ENCODE peak calls at places on chromosomes 11 and 22, in eight cellular contexts. N is aorta, Q is Peyer's patch, U is GM23338, T is heart left ventricle, B is heart right ventricle, L is mammary epithelial cell, E is Caco-2. J is an unnamed sample. For H3K36me3 and H3K4me1, the result is how much of the 10 kb centered on the place peaks cover.

GRCh38 chr11:44623321-44623715 is 57.9 kb downstream of the CD82 start:
- DNase-seq in Q (peak), L (no peak), N (peak), E (no peak), B (peak), T (peak), U (no peak), J (no peak)

GRCh38 chr11:114179234-114179941 is 116.8 kb upstream of the NNMT start:
- DNase-seq in L (no peak), E (peak), Q (peak), U (no peak), T (peak), B (peak), N (peak), J (peak)

GRCh38 chr22:24059793-24060192 is 48.7 kb downstream of the CABIN1 start:
- DNase-seq in E (no peak), L (no peak), N (no peak), U (no peak), Q (no peak), B (no peak), T (no peak), J (no peak)

GRCh38 chr11:304915-305833 is 2.4 kb upstream of the IFITM2 start:
- DNase-seq in N (no peak), T (peak), B (peak), L (peak), E (peak), U (peak), Q (no peak), J (peak)

GRCh38 chr11:34850339-34850738 is 65.8 kb downstream of the APIP start:
- DNase-seq in T (no peak), U (no peak), N (no peak), B (no peak), L (peak), Q (no peak), E (no peak), J (no peak)

GRCh38 chr11:70319694-70320093 is 49.2 kb downstream of the PPFIA1 start:
- DNase-seq in Q (no peak), B (no peak), T (no peak), L (no peak), N (no peak), U (no peak), E (no peak), J (peak)

GRCh38 chr11:40100204-40100603 is 1359.2 kb downstream of the LRRC4C start:
- DNase-seq in L (no peak), Q (no peak), E (no peak), U (peak), N (no peak), B (no peak), T (no peak), J (no peak)

GRCh38 chr22:47098554-47098953 is 336.1 kb downstream of the TBC1D22A start:
- DNase-seq in B (no peak), N (no peak), L (no peak), Q (no peak), U (no peak), E (no peak), T (no peak), J (no peak)

GRCh38 chr22:50314455-50315288 is 7.2 kb upstream of the PLXNB2 start:
- DNase-seq in U (peak), B (no peak), L (no peak), T (peak), E (no peak), N (no peak), Q (peak), J (peak)

GRCh38 chr11:69380451-69380901 is 86.5 kb downstream of the MYEOV start:
- DNase-seq in U (no peak), L (no peak), Q (no peak), B (no peak), E (no peak), T (peak), N (no peak), J (no peak)

GRCh38 chr22:20551805-20552449 is 44.5 kb downstream of the MED15 start:
- DNase-seq in Q (no peak), T (no peak), U (no peak), E (no peak), L (no peak), N (peak), B (peak), J (no peak)

GRCh38 chr11:19889531-19889930 is 176.9 kb downstream of the NAV2 start:
- DNase-seq in L (no peak), B (no peak), T (no peak), E (no peak), N (no peak), Q (no peak), U (no peak), J (no peak)

GRCh38 chr11:59173080-59173963 is 1.4 kb downstream of the DTX4 start:
- DNase-seq in E (peak), N (peak), L (peak), Q (peak), T (peak), U (peak), B (peak), J (peak)

GRCh38 chr11:76201056-76201455 is 5.2 kb downstream of the WNT11 start:
- DNase-seq in N (no peak), E (no peak), Q (no peak), U (no peak), T (no peak), L (no peak), B (no peak), J (no peak)

GRCh38 chr11:9565822-9566560 is 7.5 kb upstream of the WEE1 start:
- DNase-seq in U (peak), L (peak), B (peak), T (peak), E (peak), N (no peak), Q (no peak), J (no peak)

DNA sequence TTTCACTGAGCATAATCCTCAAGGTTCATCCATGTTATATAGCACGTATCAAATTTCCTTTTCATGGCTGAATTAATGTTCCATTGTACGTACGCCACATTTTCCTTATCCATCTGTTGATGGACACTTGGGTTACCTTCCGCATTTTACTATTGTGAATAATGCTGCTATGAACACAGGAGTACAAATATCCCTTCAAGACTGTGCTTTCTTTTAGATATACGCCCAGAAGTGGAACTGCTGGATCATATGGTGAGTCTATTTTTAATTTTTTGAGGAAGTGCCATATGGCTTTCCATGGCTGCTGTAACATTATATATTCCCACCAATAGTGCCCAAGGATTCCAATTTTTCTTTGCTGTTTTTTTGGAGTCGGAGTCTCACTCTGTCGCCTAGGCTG is 5.9 kb downstream of the MRPL40 start:
- DNase-seq in Q (no peak), N (no peak), E (no peak), L (no peak), U (no peak), B (no peak), T (no peak), J (no peak)
- H3K36me3 ChIP-seq in Q (under half), N (under half), E (under half), L (under half), U (under half), B (under half), T (under half), J (half or more)

DNA sequence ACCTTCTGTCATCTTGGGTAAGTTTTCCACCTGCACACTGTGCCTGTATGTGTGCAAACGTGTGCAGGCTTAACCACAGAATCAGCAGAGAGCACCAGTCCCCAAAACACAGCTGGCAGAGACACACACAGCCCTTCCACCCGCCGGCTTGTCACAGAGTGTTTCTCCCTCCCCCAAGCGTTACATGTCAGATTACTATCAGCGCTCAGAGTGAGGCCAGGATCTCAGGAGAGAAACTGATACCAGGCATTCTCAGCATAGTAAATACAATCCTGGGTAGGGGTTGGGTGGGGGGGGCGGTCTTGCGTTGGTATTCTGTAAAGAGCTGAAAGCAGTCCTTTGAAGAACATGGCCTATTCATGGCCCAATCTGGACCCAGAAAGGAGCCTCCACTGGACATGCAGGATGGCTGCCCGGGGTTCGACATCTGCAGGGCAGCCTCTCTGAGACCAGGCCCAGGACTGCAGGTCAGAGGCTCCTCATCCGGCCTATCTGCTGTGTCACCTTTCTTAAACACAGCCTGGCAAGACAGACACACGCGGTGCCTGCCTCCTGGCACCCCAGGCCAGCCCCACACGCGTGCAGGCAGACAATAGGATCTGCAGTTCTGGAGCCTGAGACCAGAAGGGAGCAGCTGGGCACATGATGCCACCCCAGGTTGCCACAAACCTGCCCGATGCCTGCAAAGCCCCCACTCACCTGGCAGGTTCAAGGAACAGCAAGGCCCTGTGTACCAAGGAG is 1.7 kb downstream of the OSBPL5 start:
- DNase-seq in B (no peak), L (no peak), Q (no peak), T (peak), U (no peak), E (no peak), N (peak), J (peak)
- H3K4me1 ChIP-seq in B (half or more), L (under half), Q (half or more), T (under half), U (under half), E (under half), N (under half), J (half or more)

DNA sequence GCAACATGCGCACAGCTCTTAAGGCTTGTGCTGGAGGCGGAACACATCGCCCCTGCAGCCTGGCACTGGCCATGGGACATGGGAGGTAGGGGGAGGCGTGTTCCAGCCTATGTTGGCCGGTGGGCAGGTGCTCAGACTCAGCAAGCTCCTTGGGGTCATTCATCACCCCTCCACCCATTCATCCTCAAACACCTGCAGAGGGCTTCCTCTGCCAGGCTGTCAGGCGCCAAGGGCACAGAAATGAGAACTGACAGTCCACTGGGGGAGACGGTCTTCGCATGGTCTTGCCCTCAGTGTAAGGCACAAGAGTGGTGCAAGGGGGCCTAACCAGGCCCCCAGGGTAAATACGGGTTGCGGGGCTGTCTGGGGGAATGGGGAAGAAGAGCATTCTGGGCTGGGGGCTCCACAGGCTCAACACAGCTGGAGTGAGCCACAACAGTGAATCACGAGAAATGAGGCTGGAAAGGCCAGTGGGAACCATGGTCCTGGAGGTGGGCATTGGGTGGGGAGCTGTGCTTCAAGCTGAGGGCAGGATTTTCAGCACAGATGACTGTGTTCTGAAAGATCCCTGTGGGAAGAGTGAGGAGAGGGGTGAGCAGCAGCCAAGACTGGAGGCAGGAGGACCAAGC is 55.4 kb downstream of the ARFGAP3 start:
- DNase-seq in N (no peak), T (no peak), U (no peak), Q (no peak), L (no peak), B (no peak), E (no peak), J (no peak)
- H3K36me3 ChIP-seq in N (under half), T (under half), U (under half), Q (half or more), L (under half), B (under half), E (under half), J (half or more)

DNA sequence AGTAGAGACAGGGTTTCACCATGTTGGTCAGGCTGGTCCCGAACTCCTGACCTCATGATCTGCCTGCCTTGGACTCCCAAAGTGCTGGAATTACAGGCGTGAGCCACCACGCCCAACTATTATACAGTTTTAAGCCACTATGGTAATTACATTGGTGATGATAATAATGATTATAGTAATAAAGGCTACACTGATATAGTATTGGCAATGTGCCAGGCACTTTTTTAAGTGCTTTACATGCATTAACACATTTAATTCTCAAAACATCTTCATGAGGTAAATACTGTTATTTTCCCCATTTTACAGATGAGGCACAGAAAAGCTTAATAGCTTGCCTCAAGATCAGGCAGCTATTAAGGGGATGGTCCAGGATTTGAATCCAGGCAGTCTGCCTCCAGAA is 222.5 kb downstream of the SOX6 start:
- DNase-seq in E (no peak), L (no peak), T (no peak), Q (no peak), N (no peak), U (no peak), B (no peak), J (no peak)
- H3K4me1 ChIP-seq in E (under half), L (under half), T (under half), Q (under half), N (under half), U (under half), B (under half), J (under half)

GRCh38 chr22:29665486-29665885 is 54.3 kb upstream of the CABP7 start:
- DNase-seq in B (no peak), T (no peak), L (no peak), Q (no peak), E (no peak), N (no peak), U (no peak), J (no peak)

GRCh38 chr22:29663230-29663826 is 56.5 kb upstream of the CABP7 start:
- DNase-seq in Q (no peak), E (no peak), L (peak), T (no peak), B (no peak), N (no peak), U (no peak), J (no peak)

GRCh38 chr22:29668681-29669080 is 51.1 kb upstream of the CABP7 start:
- DNase-seq in Q (no peak), L (no peak), B (no peak), N (no peak), U (no peak), E (no peak), T (no peak), J (no peak)

GRCh38 chr22:29661355-29661754 is 57.9 kb downstream of the NF2 start:
- DNase-seq in U (no peak), B (no peak), E (no peak), N (no peak), T (no peak), Q (no peak), L (peak), J (no peak)

DNA sequence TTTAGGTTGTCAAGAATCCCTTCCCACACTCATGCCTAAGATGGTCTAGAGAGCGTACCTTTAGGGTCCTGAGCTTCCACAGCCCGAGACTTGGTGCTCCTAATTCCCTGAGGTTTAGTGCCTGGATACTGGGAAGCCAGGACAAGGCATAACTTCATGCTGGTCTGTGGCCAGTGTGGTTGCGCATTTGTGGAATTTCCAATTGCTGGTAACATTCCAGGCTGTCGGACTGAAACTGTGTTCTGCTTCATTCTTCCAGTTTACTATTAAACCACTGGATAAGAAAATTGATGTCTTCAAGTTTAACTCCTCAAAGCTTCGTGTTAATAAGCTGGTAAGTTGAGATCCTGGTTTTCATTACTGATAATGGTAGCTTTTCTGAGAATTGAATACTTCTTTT is 55.1 kb upstream of the CABP7 start:
- DNase-seq in L (peak), U (no peak), N (no peak), E (no peak), T (no peak), B (no peak), Q (no peak), J (no peak)
- H3K36me3 ChIP-seq in L (under half), U (under half), N (under half), E (under half), T (under half), B (under half), Q (half or more), J (half or more)

GRCh38 chr11:67410984-67411784 is 4.3 kb upstream of the CARNS1 start:
- DNase-seq in T (no peak), U (no peak), B (no peak), E (no peak), L (no peak), N (no peak), Q (no peak), J (no peak)
- H3K4me1 ChIP-seq in T (under half), U (under half), B (under half), E (under half), L (under half), N (under half), Q (under half), J (under half)

GRCh38 chr22:42582987-42583386 is 29.2 kb downstream of the SERHL2 start:
- DNase-seq in N (no peak), B (no peak), U (no peak), Q (no peak), E (no peak), T (no peak), L (no peak), J (no peak)
- H3K36me3 ChIP-seq in N (under half), B (under half), U (under half), Q (half or more), E (under half), T (under half), L (under half), J (half or more)

GRCh38 chr22:25069758-25070461 is 117.4 kb downstream of the KIAA1671 start:
- DNase-seq in T (no peak), U (peak), L (no peak), N (peak), Q (no peak), B (no peak), E (no peak), J (no peak)

GRCh38 chr22:25070870-25071465 is 118.5 kb downstream of the KIAA1671 start:
- DNase-seq in N (no peak), L (no peak), U (no peak), T (no peak), Q (no peak), B (no peak), E (no peak), J (no peak)

GRCh38 chr22:25069426-25069757 is 116.9 kb downstream of the KIAA1671 start:
- DNase-seq in Q (no peak), L (no peak), N (no peak), B (no peak), E (no peak), T (no peak), U (no peak), J (no peak)

GRCh38 chr22:25072406-25072805 is 119.9 kb downstream of the KIAA1671 start:
- DNase-seq in U (no peak), L (no peak), T (no peak), B (no peak), N (no peak), Q (no peak), E (no peak), J (no peak)

DNA sequence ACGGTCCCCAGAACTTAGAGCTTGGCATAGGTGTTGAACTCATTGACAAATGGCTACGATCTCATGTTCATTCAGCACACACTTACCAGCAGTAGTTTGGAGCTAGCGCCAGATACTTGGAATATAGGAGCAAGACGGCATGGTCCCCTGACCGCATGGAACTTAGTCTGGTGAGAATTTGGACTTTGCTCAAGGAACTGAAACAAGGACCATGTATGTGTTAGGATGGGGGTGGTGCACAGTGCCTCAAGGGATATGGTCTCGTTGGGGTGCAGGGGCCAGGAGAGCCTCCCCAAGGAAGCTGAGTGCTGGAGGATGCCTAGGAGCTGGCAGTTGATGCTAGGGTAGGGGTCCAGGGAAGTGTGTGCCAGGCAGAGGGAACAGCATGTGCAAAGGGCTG is 119.2 kb downstream of the KIAA1671 start:
- DNase-seq in Q (no peak), L (no peak), N (no peak), B (no peak), U (no peak), E (no peak), T (no peak), J (no peak)
- H3K4me1 ChIP-seq in Q (under half), L (under half), N (under half), B (under half), U (under half), E (under half), T (under half), J (under half)

GRCh38 chr22:45743687-45744086 is 72.1 kb downstream of the ATXN10 start:
- DNase-seq in N (no peak), L (no peak), E (no peak), Q (no peak), U (no peak), T (no peak), B (peak), J (no peak)

GRCh38 chr22:45740236-45740635 is 68.6 kb downstream of the ATXN10 start:
- DNase-seq in B (no peak), E (no peak), T (no peak), U (no peak), N (no peak), L (no peak), Q (no peak), J (no peak)

GRCh38 chr22:45742866-45743450 is 71.3 kb downstream of the ATXN10 start:
- DNase-seq in L (peak), T (no peak), E (peak), U (no peak), Q (no peak), N (no peak), B (no peak), J (peak)

GRCh38 chr22:45735273-45735672 is 63.6 kb downstream of the ATXN10 start:
- DNase-seq in B (no peak), N (no peak), L (no peak), Q (no peak), E (no peak), T (no peak), U (no peak), J (no peak)

DNA sequence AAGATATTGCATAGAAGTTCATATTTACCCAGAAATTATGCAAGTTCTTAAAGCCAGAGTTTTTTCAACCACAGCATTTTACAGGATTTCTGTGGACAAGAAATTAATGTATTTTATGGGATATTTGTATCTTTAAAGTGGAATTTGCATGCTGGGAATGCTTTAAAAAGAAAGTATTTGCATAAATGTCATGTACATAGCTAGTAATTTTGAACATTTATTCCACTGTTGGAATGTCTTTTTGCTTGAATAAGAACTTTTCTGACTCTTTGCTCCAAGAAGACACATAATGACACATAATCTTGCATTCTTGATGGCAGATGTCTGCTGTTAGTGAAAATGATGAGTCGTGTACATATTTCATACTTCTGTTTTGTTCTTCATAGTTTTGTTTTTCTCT is 66.6 kb downstream of the ATXN10 start:
- DNase-seq in E (no peak), B (no peak), U (no peak), N (no peak), T (no peak), Q (no peak), L (no peak), J (no peak)
- H3K36me3 ChIP-seq in E (under half), B (under half), U (under half), N (under half), T (under half), Q (under half), L (under half), J (half or more)

J was measured in lower lobe of right lung.